ENCODE peak calls at places on chromosomes 5 and 9, in seven cellular contexts. I is HCT116, G is H1, K is HepG2, P is endothelial cell of umbilical vein, D is GM12878, B is K562. J is an unnamed sample.

GRCh38 chr5:143425835-143426234 is 22.3 kb upstream of the NR3C1 start:
- DNase-seq in P (no peak), I (no peak), K (no peak), G (no peak), D (no peak), B (no peak), J (no peak)

GRCh38 chr9:113570749-113571711 is 107.5 kb downstream of the RGS3 start:
- DNase-seq in D (no peak), P (no peak), K (no peak), G (no peak), B (no peak), I (no peak), J (no peak)

GRCh38 chr9:70110194-70111041 is 66.8 kb downstream of the MAMDC2 start:
- DNase-seq in P (peak), D (no peak), K (no peak), B (no peak), I (no peak), G (no peak), J (no peak)

GRCh38 chr5:138472353-138472752 is 7.1 kb downstream of the EGR1 start:
- DNase-seq in K (no peak), B (no peak), I (no peak), D (no peak), P (no peak), G (no peak), J (no peak)

GRCh38 chr5:97452646-97453045 is 269.6 kb upstream of the RIOK2 start:
- DNase-seq in B (no peak), P (no peak), K (no peak), G (no peak), D (no peak), I (no peak), J (no peak)

GRCh38 chr9:69622664-69623063 is 49.5 kb downstream of the APBA1 start:
- DNase-seq in P (no peak), D (no peak), I (no peak), K (no peak), B (no peak), G (no peak), J (no peak)

GRCh38 chr9:11349187-11349586 is 736.4 kb upstream of the PTPRD start:
- DNase-seq in P (no peak), D (no peak), B (no peak), G (no peak), K (no peak), I (no peak), J (no peak)

GRCh38 chr5:43389679-43390329 is 22.4 kb downstream of the CCL28 start:
- DNase-seq in K (peak), I (peak), P (peak), B (peak), G (peak), D (peak), J (peak)

GRCh38 chr5:125012727-125013451 is 266.4 kb upstream of the ZNF608 start:
- DNase-seq in D (no peak), I (no peak), B (no peak), G (no peak), K (peak), P (no peak), J (no peak)

GRCh38 chr5:59569608-59570334 is 323.8 kb downstream of the PDE4D start:
- DNase-seq in D (no peak), I (no peak), P (no peak), G (no peak), K (no peak), B (no peak), J (no peak)

GRCh38 chr9:107809859-107810492 is 320.4 kb upstream of the KLF4 start:
- DNase-seq in G (no peak), P (no peak), B (no peak), K (no peak), I (no peak), D (no peak), J (no peak)

GRCh38 chr9:18638448-18639249 is 164.7 kb downstream of the ADAMTSL1 start:
- DNase-seq in B (no peak), G (no peak), I (no peak), K (no peak), P (no peak), D (no peak), J (no peak)

GRCh38 chr5:39219433-39219832 is at the start of gene FYB1:
- DNase-seq in P (no peak), G (no peak), K (no peak), I (no peak), B (no peak), D (no peak), J (no peak)

DNA sequence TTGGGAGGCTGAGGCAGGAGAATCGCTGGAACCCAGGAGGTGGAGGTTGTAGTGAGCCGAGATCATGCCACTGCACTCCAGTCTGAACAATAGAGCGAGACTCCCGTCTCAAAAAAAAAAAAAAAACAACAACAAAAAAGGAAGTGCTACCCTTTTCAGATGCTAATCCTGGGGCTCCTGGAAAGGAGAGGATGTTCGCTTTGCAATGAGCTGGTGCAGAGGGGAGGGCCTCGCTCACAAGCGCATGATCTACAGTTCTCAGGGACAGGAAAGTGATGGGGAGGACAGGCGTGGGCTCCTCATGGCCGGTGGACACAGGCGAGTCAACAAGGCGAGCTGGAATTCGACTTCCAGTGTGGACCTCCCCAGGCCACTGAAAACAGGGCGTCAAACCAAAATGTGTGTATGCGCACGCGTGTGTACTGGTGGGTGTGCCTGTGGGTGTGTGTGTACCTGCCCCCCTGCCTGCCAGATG is 54.2 kb downstream of the USP20 start:
- DNase-seq in K (no peak), G (no peak), D (no peak), B (no peak), P (no peak), I (no peak), J (no peak)
- TF ChIP-seq POLR2AphosphoS5 in K (no peak), G (no peak), D (no peak), B (no peak), P (no peak), I (no peak), J (no peak)

GRCh38 chr9:131545786-131546335 is 538 bp downstream of the PRRT1B start:
- DNase-seq in I (no peak), B (no peak), G (no peak), D (no peak), P (no peak), K (no peak), J (no peak)

GRCh38 chr9:131545003-131545785 is at the start of gene PRRT1B:
- DNase-seq in D (no peak), P (no peak), I (no peak), G (no peak), K (peak), B (no peak), J (no peak)

GRCh38 chr9:131552030-131552429 is 6.7 kb downstream of the PRRT1B start:
- DNase-seq in B (no peak), D (no peak), P (no peak), I (no peak), G (no peak), K (peak), J (no peak)

GRCh38 chr9:131543141-131543540 is 2.2 kb upstream of the PRRT1B start:
- DNase-seq in I (no peak), K (no peak), G (no peak), P (no peak), B (no peak), D (no peak), J (no peak)

GRCh38 chr9:131546336-131547084 is 1.2 kb downstream of the PRRT1B start:
- DNase-seq in G (no peak), I (no peak), B (no peak), K (peak), D (no peak), P (peak), J (no peak)
- TF ChIP-seq EZH2 in G (no peak), I (no peak), B (no peak), K (no peak), D (no peak), P (peak), J (no peak)

DNA sequence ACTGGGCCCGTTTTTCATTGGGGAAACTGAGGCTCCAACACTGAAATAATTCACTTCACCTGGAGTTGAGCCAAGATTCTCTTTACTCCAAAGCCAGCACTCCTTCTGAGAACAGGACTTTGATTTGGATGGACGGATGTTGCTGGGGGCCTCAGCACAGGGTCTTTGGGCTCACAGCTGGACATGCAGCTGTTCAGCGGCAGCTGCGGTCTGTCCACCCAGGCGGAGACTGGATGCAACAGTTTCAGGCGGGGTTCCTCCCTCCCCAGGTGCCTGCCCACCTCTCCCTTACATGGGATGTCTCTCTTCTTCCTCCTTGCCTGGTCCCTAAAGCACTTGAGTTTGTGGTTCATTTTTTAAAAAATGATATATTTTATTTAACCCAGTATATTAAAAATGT is 219.0 kb upstream of the IRX4 start:
- DNase-seq in D (no peak), B (no peak), I (no peak), P (no peak), G (no peak), K (no peak), J (no peak)
- H3K9ac ChIP-seq in D (no peak), B (no peak), I (no peak), P (no peak), G (no peak), K (no peak), J (no peak)

GRCh38 chr9:97510797-97511761 is 9.6 kb downstream of the TMOD1 start:
- DNase-seq in I (no peak), K (no peak), B (peak), G (no peak), P (peak), D (peak), J (no peak)
- TF ChIP-seq POLR2AphosphoS5 in I (no peak), K (no peak), B (no peak), G (no peak), P (no peak), D (peak), J (no peak)

GRCh38 chr9:129664664-129665007 is 811 bp upstream of the PRRX2 start:
- DNase-seq in I (no peak), G (no peak), B (no peak), D (no peak), P (no peak), K (no peak), J (no peak)

GRCh38 chr9:129667378-129667777 is 1.9 kb downstream of the PRRX2 start:
- DNase-seq in P (no peak), D (no peak), K (no peak), I (no peak), B (no peak), G (no peak), J (no peak)

GRCh38 chr9:129665008-129665771 is at the start of gene PRRX2:
- DNase-seq in B (no peak), K (no peak), G (no peak), D (no peak), P (no peak), I (no peak), J (no peak)

GRCh38 chr9:129666575-129666974 is 1.1 kb downstream of the PRRX2 start:
- DNase-seq in D (no peak), K (no peak), P (no peak), B (no peak), I (no peak), G (no peak), J (no peak)

DNA sequence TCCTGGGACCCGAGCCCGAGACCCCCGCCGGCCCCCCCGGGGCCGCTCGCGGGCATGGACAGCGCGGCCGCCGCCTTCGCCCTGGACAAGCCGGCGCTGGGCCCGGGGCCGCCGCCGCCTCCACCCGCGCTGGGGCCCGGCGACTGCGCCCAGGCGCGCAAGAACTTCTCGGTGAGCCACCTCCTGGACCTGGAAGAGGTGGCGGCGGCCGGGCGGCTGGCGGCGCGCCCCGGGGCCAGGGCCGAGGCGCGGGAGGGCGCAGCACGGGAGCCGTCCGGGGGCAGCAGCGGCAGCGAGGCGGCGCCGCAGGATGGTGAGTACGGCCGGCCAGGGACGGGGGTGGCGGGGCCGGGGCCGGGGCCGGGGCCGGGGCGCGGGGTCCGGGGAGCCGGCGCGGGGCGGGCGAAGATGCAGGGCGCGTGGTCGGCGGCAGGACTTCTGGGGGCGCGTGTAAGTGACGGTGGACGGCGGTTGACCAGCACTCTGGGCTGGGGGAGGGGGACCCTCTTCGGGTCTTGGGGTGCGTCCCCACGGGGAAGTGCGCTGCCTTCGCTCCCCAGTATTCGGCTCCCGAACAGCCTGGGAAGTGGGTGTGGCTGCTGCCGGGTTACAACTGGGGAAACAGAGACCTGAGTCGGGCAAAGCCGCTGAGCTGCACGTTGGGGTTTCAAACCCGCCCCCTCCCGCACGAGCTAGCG is 516 bp downstream of the PRRX2 start:
- DNase-seq in D (no peak), B (no peak), G (no peak), P (no peak), I (no peak), K (no peak), J (no peak)
- TF ChIP-seq EZH2 in D (no peak), B (no peak), G (no peak), P (peak), I (no peak), K (no peak), J (no peak)

DNA sequence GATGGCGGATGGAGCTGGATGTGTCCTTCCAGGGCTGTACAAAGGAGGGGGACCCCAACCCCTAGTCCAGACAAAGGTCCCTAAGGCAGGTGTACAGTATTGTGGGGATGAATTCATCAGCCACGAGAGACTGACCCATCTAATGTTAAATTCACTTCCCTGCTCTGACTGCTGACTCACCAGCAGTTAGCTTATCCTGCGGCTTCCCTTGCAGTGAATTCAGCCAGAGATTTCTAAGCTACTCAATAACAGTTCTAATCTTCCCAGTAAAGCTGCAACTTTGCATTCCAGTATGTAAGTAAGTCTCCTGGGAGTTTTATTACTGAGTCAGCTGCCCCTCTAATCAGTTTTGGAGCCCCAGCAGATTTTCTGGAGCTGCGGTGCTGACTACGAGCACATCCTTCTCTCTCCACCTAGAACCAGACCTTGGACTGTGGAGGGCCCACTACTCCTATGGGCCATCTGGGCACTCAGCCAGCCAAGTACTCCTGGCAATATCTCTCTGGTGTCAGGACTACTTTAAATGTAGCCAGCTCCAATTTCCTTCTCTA is 16.1 kb downstream of the B4GALT1 start:
- DNase-seq in K (peak), D (no peak), B (peak), G (no peak), I (no peak), P (peak), J (peak)
- H3K9ac ChIP-seq in K (no peak), D (no peak), B (peak), G (no peak), I (no peak), P (no peak), J (peak)